ENCODE peak calls at places on chromosome 10, in four cellular contexts. One of them, this sample, is unnamed.

GRCh38 chr10:97690138-97690537 is 3.1 kb upstream of the AVPI1 start:
- DNase-seq in ovary: no peak
- DNase-seq in body of pancreas: no peak
- DNase-seq in esophagus squamous epithelium: no peak
- DNase-seq in this sample: no peak

GRCh38 chr10:44056947-44057811 is 327.7 kb downstream of the CXCL12 start:
- DNase-seq in body of pancreas: peak; percentile 97
- DNase-seq in ovary: no peak
- DNase-seq in esophagus squamous epithelium: no peak
- DNase-seq in this sample: no peak

GRCh38 chr10:24645784-24646183 is 77.9 kb downstream of the ARHGAP21 start:
- DNase-seq in body of pancreas: no peak
- DNase-seq in esophagus squamous epithelium: no peak
- DNase-seq in ovary: no peak
- DNase-seq in this sample: no peak

GRCh38 chr10:33897255-33897893 is 562.9 kb upstream of the NRP1 start:
- DNase-seq in ovary: no peak
- DNase-seq in esophagus squamous epithelium: no peak
- DNase-seq in body of pancreas: no peak
- DNase-seq in this sample: no peak

GRCh38 chr10:13917791-13918190 is 331.0 kb downstream of the PRPF18 start:
- DNase-seq in body of pancreas: no peak
- DNase-seq in esophagus squamous epithelium: no peak
- DNase-seq in ovary: no peak
- DNase-seq in this sample: no peak

GRCh38 chr10:79628083-79628482 is 17.3 kb downstream of the SFTPA1 start:
- DNase-seq in body of pancreas: no peak
- DNase-seq in esophagus squamous epithelium: no peak
- DNase-seq in ovary: no peak
- DNase-seq in this sample: no peak

GRCh38 chr10:35448687-35449662 is 112.7 kb downstream of the CCNY start:
- DNase-seq in body of pancreas: peak; percentile 58
- DNase-seq in ovary: peak; percentile 61
- DNase-seq in esophagus squamous epithelium: no peak
- DNase-seq in this sample: no peak

GRCh38 chr10:6748981-6749630 is 169.0 kb upstream of the PRKCQ start:
- DNase-seq in ovary: no peak
- DNase-seq in esophagus squamous epithelium: no peak
- DNase-seq in body of pancreas: no peak
- DNase-seq in this sample: peak; percentile 59

GRCh38 chr10:121899727-121900126 is 28.1 kb downstream of the ATE1 start:
- DNase-seq in ovary: no peak
- DNase-seq in body of pancreas: peak; percentile 60
- DNase-seq in esophagus squamous epithelium: no peak
- DNase-seq in this sample: no peak

GRCh38 chr10:34249634-34250033 is 565.5 kb downstream of the PARD3 start:
- DNase-seq in body of pancreas: no peak
- DNase-seq in ovary: no peak
- DNase-seq in esophagus squamous epithelium: no peak
- DNase-seq in this sample: no peak

GRCh38 chr10:34178756-34179155 is 636.3 kb downstream of the PARD3 start:
- DNase-seq in ovary: no peak
- DNase-seq in esophagus squamous epithelium: no peak
- DNase-seq in body of pancreas: no peak
- DNase-seq in this sample: no peak

GRCh38 chr10:80539421-80539999 is 1.8 kb downstream of the SH2D4B start:
- DNase-seq in esophagus squamous epithelium: no peak
- DNase-seq in body of pancreas: no peak
- DNase-seq in ovary: no peak
- DNase-seq in this sample: no peak

GRCh38 chr10:8508882-8509281 is 454.4 kb downstream of the GATA3 start:
- DNase-seq in body of pancreas: no peak
- DNase-seq in esophagus squamous epithelium: no peak
- DNase-seq in ovary: no peak
- DNase-seq in this sample: no peak

GRCh38 chr10:44963772-44964633 is 4.4 kb downstream of the RASSF4 start:
- DNase-seq in esophagus squamous epithelium: no peak
- DNase-seq in ovary: no peak
- DNase-seq in body of pancreas: peak; percentile 87
- DNase-seq in this sample: peak; percentile 95

GRCh38 chr10:103280505-103280904 is 3.6 kb downstream of the INA start:
- DNase-seq in ovary: no peak
- DNase-seq in body of pancreas: no peak
- DNase-seq in esophagus squamous epithelium: no peak
- DNase-seq in this sample: no peak

GRCh38 chr10:129693382-129693781 is 226.3 kb downstream of the MGMT start:
- DNase-seq in ovary: no peak
- DNase-seq in esophagus squamous epithelium: no peak
- DNase-seq in body of pancreas: no peak
- DNase-seq in this sample: no peak

GRCh38 chr10:133476641-133476990 is 22.9 kb downstream of the SCART1 start:
- DNase-seq in esophagus squamous epithelium: no peak
- DNase-seq in body of pancreas: no peak
- DNase-seq in ovary: no peak
- DNase-seq in this sample: no peak

GRCh38 chr10:108782411-108782810 is 1140.9 kb downstream of the XPNPEP1 start:
- DNase-seq in esophagus squamous epithelium: no peak
- DNase-seq in ovary: no peak
- DNase-seq in body of pancreas: no peak
- DNase-seq in this sample: no peak

GRCh38 chr10:86301431-86301830 is 65.2 kb downstream of the GRID1 start:
- DNase-seq in ovary: no peak
- DNase-seq in body of pancreas: no peak
- DNase-seq in esophagus squamous epithelium: no peak
- DNase-seq in this sample: no peak

GRCh38 chr10:97765201-97765600 is 6.6 kb downstream of the SFRP5 start:
- DNase-seq in body of pancreas: peak; percentile 43
- DNase-seq in ovary: no peak
- DNase-seq in esophagus squamous epithelium: no peak
- DNase-seq in this sample: peak; percentile 20

GRCh38 chr10:71606721-71607430 is 112.7 kb downstream of the C10orf105 start:
- DNase-seq in ovary: no peak
- DNase-seq in esophagus squamous epithelium: no peak
- DNase-seq in body of pancreas: no peak
- DNase-seq in this sample: no peak

GRCh38 chr10:69362471-69362954 is 54.2 kb downstream of the TACR2 start:
- DNase-seq in ovary: no peak
- DNase-seq in esophagus squamous epithelium: no peak
- DNase-seq in body of pancreas: peak; percentile 44
- DNase-seq in this sample: peak; percentile 87

GRCh38 chr10:86900955-86901354 is 56.5 kb downstream of the MMRN2 start:
- DNase-seq in body of pancreas: peak; percentile 95
- DNase-seq in ovary: peak; percentile 57
- DNase-seq in esophagus squamous epithelium: no peak
- DNase-seq in this sample: peak; percentile 94

GRCh38 chr10:106224676-106225075 is 939.8 kb downstream of the SORCS1 start:
- DNase-seq in body of pancreas: no peak
- DNase-seq in esophagus squamous epithelium: no peak
- DNase-seq in ovary: no peak
- DNase-seq in this sample: no peak

GRCh38 chr10:29748109-29748650 is 113.4 kb upstream of the SVIL start:
- DNase-seq in ovary: no peak
- DNase-seq in body of pancreas: no peak
- DNase-seq in esophagus squamous epithelium: no peak
- DNase-seq in this sample: no peak

GRCh38 chr10:28984431-28984830 is 304.4 kb upstream of the LYZL1 start:
- DNase-seq in ovary: peak; percentile 78
- DNase-seq in body of pancreas: peak; percentile 95
- DNase-seq in esophagus squamous epithelium: peak; percentile 21
- DNase-seq in this sample: peak; percentile 78

GRCh38 chr10:86600296-86600695 is 54.1 kb upstream of the OPN4 start:
- DNase-seq in ovary: no peak
- DNase-seq in body of pancreas: no peak
- DNase-seq in esophagus squamous epithelium: no peak
- DNase-seq in this sample: no peak

DNA sequence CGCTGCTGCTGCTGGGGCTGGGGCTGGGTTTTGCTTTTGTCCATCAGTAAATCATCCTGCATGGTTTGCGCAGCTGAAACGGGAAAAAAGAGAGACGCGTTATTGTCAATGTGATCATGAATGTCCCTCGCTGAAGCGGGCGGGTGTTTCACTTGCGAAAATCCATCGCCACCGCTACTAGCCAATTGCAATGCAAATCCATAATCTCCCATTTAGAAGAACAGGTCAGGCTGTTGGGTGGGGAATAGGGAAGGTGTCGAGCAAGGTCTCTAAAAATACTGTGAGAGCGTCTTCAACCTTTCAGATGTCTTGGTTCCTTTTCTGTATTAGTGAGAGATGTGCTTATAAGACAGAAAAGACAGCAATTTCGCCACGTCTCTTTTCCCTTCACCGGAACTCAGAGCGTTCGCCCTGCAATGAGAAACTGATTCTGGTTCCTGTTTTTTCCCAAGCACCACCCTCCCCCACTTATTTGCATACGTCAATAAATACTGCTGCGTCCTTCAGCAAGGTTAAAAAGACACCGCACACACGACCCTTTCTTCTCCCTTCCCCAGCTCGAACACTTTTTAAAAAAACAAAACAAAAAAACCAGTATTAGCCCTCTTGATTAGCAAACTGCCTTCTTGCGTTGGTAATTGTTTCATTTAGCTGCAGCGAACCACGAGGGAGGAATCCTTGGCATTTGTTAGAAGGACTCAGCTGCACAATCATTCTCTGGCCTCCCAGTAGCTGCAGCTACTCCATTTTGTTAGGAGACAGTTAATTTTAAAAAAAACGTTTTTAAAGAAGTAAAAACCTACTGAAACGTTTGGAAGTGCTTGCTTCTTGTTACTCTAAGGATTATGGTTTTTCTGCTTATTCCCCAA is 50.4 kb downstream of the CPEB3 start:
- DNase-seq in ovary: peak; percentile 48
- DNase-seq in body of pancreas: peak; percentile 86
- DNase-seq in esophagus squamous epithelium: no peak
- DNase-seq in this sample: peak; percentile 77
- TF ChIP-seq POLR2A in ovary: peak; percentile 19
- TF ChIP-seq POLR2A in body of pancreas: peak; percentile 94
- TF ChIP-seq POLR2A in esophagus squamous epithelium: no peak
- TF ChIP-seq POLR2A in this sample: peak; percentile 84

GRCh38 chr10:114544045-114544659 is 113.9 kb downstream of the ABLIM1 start:
- DNase-seq in ovary: no peak
- DNase-seq in body of pancreas: no peak
- DNase-seq in esophagus squamous epithelium: peak; percentile 30
- DNase-seq in this sample: no peak
- TF ChIP-seq POLR2A in ovary: no peak
- TF ChIP-seq POLR2A in body of pancreas: no peak
- TF ChIP-seq POLR2A in esophagus squamous epithelium: no peak
- TF ChIP-seq POLR2A in this sample: no peak

GRCh38 chr10:104340099-104340594 is 1.9 kb upstream of the ITPRIP start:
- DNase-seq in body of pancreas: peak; percentile 78
- DNase-seq in esophagus squamous epithelium: no peak
- DNase-seq in ovary: peak; percentile 17
- DNase-seq in this sample: no peak
- TF ChIP-seq POLR2A in body of pancreas: peak; percentile 60
- TF ChIP-seq POLR2A in esophagus squamous epithelium: no peak
- TF ChIP-seq POLR2A in ovary: no peak
- TF ChIP-seq POLR2A in this sample: no peak

GRCh38 chr10:31422634-31423033 is 103.6 kb downstream of the ZEB1 start:
- DNase-seq in ovary: no peak
- DNase-seq in body of pancreas: no peak
- DNase-seq in esophagus squamous epithelium: no peak
- DNase-seq in this sample: no peak

GRCh38 chr10:31431021-31431420 is 112.0 kb downstream of the ZEB1 start:
- DNase-seq in esophagus squamous epithelium: no peak
- DNase-seq in body of pancreas: no peak
- DNase-seq in ovary: no peak
- DNase-seq in this sample: no peak

GRCh38 chr10:31421322-31421721 is 102.3 kb downstream of the ZEB1 start:
- DNase-seq in ovary: no peak
- DNase-seq in esophagus squamous epithelium: no peak
- DNase-seq in body of pancreas: no peak
- DNase-seq in this sample: no peak

GRCh38 chr10:31424473-31424872 is 105.5 kb downstream of the ZEB1 start:
- DNase-seq in ovary: no peak
- DNase-seq in esophagus squamous epithelium: no peak
- DNase-seq in body of pancreas: no peak
- DNase-seq in this sample: no peak

GRCh38 chr10:31426425-31426824 is 107.4 kb downstream of the ZEB1 start:
- DNase-seq in body of pancreas: no peak
- DNase-seq in esophagus squamous epithelium: no peak
- DNase-seq in ovary: no peak
- DNase-seq in this sample: no peak
- TF ChIP-seq POLR2A in body of pancreas: no peak
- TF ChIP-seq POLR2A in esophagus squamous epithelium: no peak
- TF ChIP-seq POLR2A in ovary: no peak
- TF ChIP-seq POLR2A in this sample: no peak

This sample was measured in gastrocnemius medialis.